ENCODE peak calls at places on chromosome 5, in four cellular contexts. M, A, Z and Q are unnamed samples.

GRCh38 chr5:172800088-172800551 is 29.1 kb upstream of the DUSP1 start:
- DNase-seq in M (no peak), A (no peak), Z (peak), Q (peak)

GRCh38 chr5:156456857-156457256 is 129.9 kb downstream of the SGCD start:
- DNase-seq in M (no peak), A (no peak), Z (no peak), Q (no peak)

GRCh38 chr5:108417166-108417670 is 35.3 kb upstream of the FBXL17 start:
- DNase-seq in M (no peak), A (no peak), Z (no peak), Q (no peak)

GRCh38 chr5:109942646-109943045 is 252.9 kb downstream of the MAN2A1 start:
- DNase-seq in M (no peak), A (no peak), Z (no peak), Q (no peak)

GRCh38 chr5:99334936-99335335 is 406.1 kb upstream of the CHD1 start:
- DNase-seq in M (no peak), A (no peak), Z (no peak), Q (no peak)

GRCh38 chr5:137778772-137779564 is 24.8 kb upstream of the HNRNPA0 start:
- DNase-seq in M (peak), A (peak), Z (peak), Q (peak)

GRCh38 chr5:121793791-121794190 is 57.9 kb upstream of the FTMT start:
- DNase-seq in M (no peak), A (no peak), Z (no peak), Q (no peak)

GRCh38 chr5:158436271-158437065 is 577.5 kb upstream of the CLINT1 start:
- DNase-seq in M (no peak), A (no peak), Z (no peak), Q (no peak)

GRCh38 chr5:9351535-9351934 is 194.3 kb downstream of the SEMA5A start:
- DNase-seq in M (no peak), A (no peak), Z (no peak), Q (no peak)

GRCh38 chr5:54470191-54470590 is 14.7 kb downstream of the HSPB3 start:
- DNase-seq in M (no peak), A (no peak), Z (no peak), Q (no peak)

GRCh38 chr5:164356790-164357189 is 851.4 kb downstream of the MAT2B start:
- DNase-seq in M (no peak), A (no peak), Z (no peak), Q (no peak)

GRCh38 chr5:145347026-145347616 is 488.0 kb downstream of the PRELID2 start:
- DNase-seq in M (peak), A (no peak), Z (peak), Q (peak)

GRCh38 chr5:55062039-55062779 is 38.2 kb downstream of the GZMK start:
- DNase-seq in M (no peak), A (no peak), Z (no peak), Q (no peak)

GRCh38 chr5:38187532-38187931 is 70.8 kb upstream of the EGFLAM start:
- DNase-seq in M (no peak), A (no peak), Z (no peak), Q (no peak)

GRCh38 chr5:31638748-31639418 is at the start of gene PDZD2:
- DNase-seq in M (peak), A (peak), Z (peak), Q (peak)

GRCh38 chr5:124823336-124823849 is 77.0 kb upstream of the ZNF608 start:
- DNase-seq in M (no peak), A (no peak), Z (no peak), Q (no peak)

GRCh38 chr5:57383093-57383861 is 99.3 kb downstream of the ACTBL2 start:
- DNase-seq in M (no peak), A (no peak), Z (peak), Q (peak)

GRCh38 chr5:160894-161540 is 30.3 kb upstream of the LRRC14B start:
- DNase-seq in M (no peak), A (no peak), Z (no peak), Q (no peak)

GRCh38 chr5:132222649-132223038 is 5.0 kb downstream of the P4HA2 start:
- DNase-seq in M (no peak), A (no peak), Z (no peak), Q (no peak)

GRCh38 chr5:176798949-176799348 is 11.4 kb upstream of the UNC5A start:
- DNase-seq in M (no peak), A (no peak), Z (no peak), Q (no peak)

GRCh38 chr5:3190930-3191329 is 404.7 kb upstream of the IRX1 start:
- DNase-seq in M (no peak), A (no peak), Z (no peak), Q (no peak)

GRCh38 chr5:36934740-36935356 is 58.3 kb downstream of the NIPBL start:
- DNase-seq in M (no peak), A (no peak), Z (no peak), Q (no peak)

GRCh38 chr5:78718827-78719226 is 70.3 kb upstream of the LHFPL2 start:
- DNase-seq in M (no peak), A (no peak), Z (no peak), Q (no peak)

GRCh38 chr5:67234671-67235176 is 38.1 kb upstream of the CD180 start:
- DNase-seq in M (no peak), A (no peak), Z (no peak), Q (no peak)

GRCh38 chr5:19608434-19608833 is 379.6 kb downstream of the CDH18 start:
- DNase-seq in M (peak), A (peak), Z (peak), Q (no peak)

GRCh38 chr5:138275379-138275782 is 960 bp upstream of the GFRA3 start:
- DNase-seq in M (peak), A (no peak), Z (no peak), Q (peak)

GRCh38 chr5:72160299-72160698 is 53.0 kb downstream of the MAP1B start:
- DNase-seq in M (no peak), A (no peak), Z (no peak), Q (no peak)

GRCh38 chr5:54754420-54754819 is 231.0 kb downstream of the ESM1 start:
- DNase-seq in M (no peak), A (no peak), Z (no peak), Q (no peak)

GRCh38 chr5:157558089-157558595 is 17.4 kb downstream of the ADAM19 start:
- DNase-seq in M (peak), A (no peak), Z (no peak), Q (no peak)

GRCh38 chr5:30401479-30402058 is 791.9 kb upstream of the CDH6 start:
- DNase-seq in M (peak), A (no peak), Z (peak), Q (peak)

GRCh38 chr5:40676643-40677333 is 2.9 kb upstream of the PTGER4 start:
- DNase-seq in M (no peak), A (no peak), Z (no peak), Q (peak)

GRCh38 chr5:53095931-53096525 is 13.5 kb downstream of the MOCS2 start:
- DNase-seq in M (peak), A (peak), Z (peak), Q (peak)

GRCh38 chr5:32058101-32058500 is 116.0 kb downstream of the GOLPH3 start:
- DNase-seq in M (no peak), A (no peak), Z (no peak), Q (no peak)

GRCh38 chr5:59423021-59423420 is 470.5 kb downstream of the PDE4D start:
- DNase-seq in M (no peak), A (no peak), Z (no peak), Q (no peak)

GRCh38 chr5:151903243-151903653 is 21.4 kb downstream of the GLRA1 start:
- DNase-seq in M (peak), A (no peak), Z (no peak), Q (no peak)

GRCh38 chr5:5014836-5015235 is 125.3 kb upstream of the ADAMTS16 start:
- DNase-seq in M (peak), A (no peak), Z (no peak), Q (no peak)

GRCh38 chr5:127236254-127236653 is 54.3 kb upstream of the MEGF10 start:
- DNase-seq in M (no peak), A (no peak), Z (no peak), Q (no peak)

GRCh38 chr5:149024477-149024876 is 38.4 kb downstream of the SH3TC2 start:
- DNase-seq in M (peak), A (no peak), Z (no peak), Q (no peak)